ENCODE peak calls at places on chromosomes 3 and 15, in seven cellular contexts. Q is IMR-90, X is uterus, Y is endothelial cell, N is GM10248, V is fibroblast of the aortic adventitia, L is fibroblast of pulmonary artery. H is an unnamed sample.

GRCh38 chr15:80749589-80749988 is 29.6 kb upstream of the CEMIP start:
- DNase-seq in Q (peak), X (no peak), Y (no peak), N (no peak), V (no peak), L (no peak), H (no peak)

GRCh38 chr15:76196286-76196948 is 114.9 kb downstream of the ETFA start:
- DNase-seq in Q (peak), X (peak), Y (no peak), N (no peak), V (peak), L (peak), H (peak)

GRCh38 chr15:60551781-60552161 is 72.8 kb upstream of the ICE2 start:
- DNase-seq in Q (no peak), X (no peak), Y (no peak), N (no peak), V (no peak), L (no peak), H (no peak)

GRCh38 chr3:150145659-150146058 is 175.0 kb upstream of the PFN2 start:
- DNase-seq in Q (peak), X (no peak), Y (no peak), N (no peak), V (no peak), L (peak), H (no peak)

GRCh38 chr15:55774113-55774970 is 31.4 kb upstream of the PRTG start:
- DNase-seq in Q (peak), X (no peak), Y (peak), N (peak), V (peak), L (peak), H (no peak)

GRCh38 chr3:12862387-12862786 is 21.0 kb upstream of the RPL32 start:
- DNase-seq in Q (no peak), X (no peak), Y (no peak), N (no peak), V (no peak), L (no peak), H (no peak)

GRCh38 chr3:119343719-119344118 is 49.5 kb downstream of the ARHGAP31 start:
- DNase-seq in Q (no peak), X (no peak), Y (no peak), N (peak), V (no peak), L (no peak), H (no peak)

GRCh38 chr15:75725719-75726607 is 13.3 kb upstream of the CSPG4 start:
- DNase-seq in Q (no peak), X (no peak), Y (no peak), N (no peak), V (no peak), L (peak), H (peak)

GRCh38 chr3:66047321-66048050 is 8.8 kb upstream of the MAGI1 start:
- DNase-seq in Q (peak), X (peak), Y (no peak), N (no peak), V (peak), L (peak), H (no peak)

GRCh38 chr15:22955544-22956085 is 24.6 kb downstream of the CYFIP1 start:
- DNase-seq in Q (no peak), X (no peak), Y (no peak), N (no peak), V (no peak), L (no peak), H (no peak)

GRCh38 chr3:4936982-4937614 is 42.1 kb upstream of the BHLHE40 start:
- DNase-seq in Q (no peak), X (no peak), Y (no peak), N (no peak), V (no peak), L (no peak), H (no peak)

GRCh38 chr15:34810455-34811146 is 15.3 kb upstream of the ACTC1 start:
- DNase-seq in Q (peak), X (no peak), Y (no peak), N (no peak), V (peak), L (peak), H (no peak)

GRCh38 chr3:129888739-129889138 is 4.8 kb downstream of the TMCC1 start:
- DNase-seq in Q (peak), X (no peak), Y (no peak), N (no peak), V (peak), L (peak), H (no peak)

GRCh38 chr3:20574746-20575145 is 388.7 kb upstream of the SGO1 start:
- DNase-seq in Q (peak), X (no peak), Y (no peak), N (no peak), V (peak), L (peak), H (no peak)

GRCh38 chr3:187025254-187025655 is 94.9 kb downstream of the ST6GAL1 start:
- DNase-seq in Q (no peak), X (no peak), Y (no peak), N (peak), V (no peak), L (no peak), H (no peak)

GRCh38 chr15:97482521-97482920 is 478.0 kb upstream of the ARRDC4 start:
- DNase-seq in Q (no peak), X (no peak), Y (peak), N (no peak), V (no peak), L (no peak), H (no peak)
- TF ChIP-seq CTCF in Q (no peak), X (no peak), Y (peak), N (no peak), V (no peak), L (no peak), H (peak)

DNA sequence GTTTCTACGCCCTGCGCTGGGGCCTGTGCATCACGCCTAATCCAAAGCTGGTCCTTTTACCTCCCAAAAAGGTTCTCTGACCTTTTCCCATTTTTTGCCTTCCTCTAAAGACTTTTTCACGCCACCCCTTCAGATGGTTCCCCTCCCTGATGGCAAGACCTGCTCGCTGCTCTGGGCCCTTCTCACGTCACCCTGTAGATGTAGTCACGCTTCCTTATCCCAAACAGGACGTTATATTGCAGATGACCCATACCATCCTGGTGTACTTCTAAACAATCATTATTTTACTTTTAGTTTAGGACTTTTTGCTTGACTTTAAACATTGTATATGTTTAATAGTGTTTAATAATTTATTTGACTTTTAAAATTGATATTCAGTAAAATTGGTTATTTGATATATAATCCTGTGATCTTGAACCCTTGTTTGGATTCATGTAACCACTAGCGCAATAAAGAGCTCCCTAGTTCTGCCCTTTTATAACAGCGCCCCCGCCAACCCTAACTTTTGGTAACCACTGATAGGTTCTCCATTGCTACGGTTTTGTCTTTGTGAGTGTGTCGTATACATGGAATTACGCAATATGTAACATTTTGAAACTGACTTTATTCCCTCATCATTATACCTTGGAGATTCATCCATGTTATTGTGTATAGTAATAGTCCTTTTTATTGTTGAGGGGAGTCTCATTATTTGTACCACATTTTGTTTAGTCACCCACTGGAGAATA is 159.0 kb upstream of the CHRNA7 start:
- DNase-seq in Q (no peak), X (no peak), Y (no peak), N (no peak), V (no peak), L (no peak), H (no peak)
- TF ChIP-seq CTCF in Q (no peak), X (no peak), Y (no peak), N (no peak), V (no peak), L (no peak), H (no peak)

GRCh38 chr15:82047493-82048446 is 2.0 kb upstream of the MEX3B start:
- DNase-seq in Q (peak), X (no peak), Y (peak), N (no peak), V (peak), L (peak), H (peak)
- TF ChIP-seq CTCF in Q (no peak), X (no peak), Y (no peak), N (no peak), V (no peak), L (no peak), H (peak)

DNA sequence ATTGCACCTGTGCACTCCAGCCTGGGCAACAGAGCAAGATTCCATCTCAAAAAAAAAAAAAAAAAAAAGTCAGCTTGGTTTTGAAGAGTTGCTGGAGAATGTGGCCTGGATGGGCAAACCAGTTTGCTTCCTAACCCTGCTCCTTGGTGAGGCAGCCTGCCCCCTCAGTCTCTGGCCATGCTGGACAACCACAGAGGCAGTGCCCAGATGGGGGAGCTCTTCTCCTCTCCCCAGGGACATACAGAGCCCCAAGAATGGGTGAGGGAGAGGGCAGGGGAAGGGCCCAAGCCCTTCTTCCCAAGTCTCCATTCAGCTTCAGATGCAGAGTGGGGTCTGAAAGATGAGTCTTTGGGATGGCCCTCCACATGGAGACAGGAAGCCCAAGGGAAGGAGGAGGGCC is 27.9 kb downstream of the CD276 start:
- DNase-seq in Q (no peak), X (no peak), Y (no peak), N (no peak), V (no peak), L (no peak), H (no peak)
- TF ChIP-seq CTCF in Q (no peak), X (no peak), Y (no peak), N (no peak), V (peak), L (peak), H (no peak)

GRCh38 chr3:100992086-100993033 is 861 bp downstream of the ABI3BP start:
- DNase-seq in Q (peak), X (no peak), Y (no peak), N (no peak), V (peak), L (peak), H (no peak)
- TF ChIP-seq CTCF in Q (no peak), X (peak), Y (no peak), N (no peak), V (peak), L (no peak), H (no peak)

GRCh38 chr15:48718646-48719045 is 73.1 kb upstream of the FBN1 start:
- DNase-seq in Q (peak), X (no peak), Y (no peak), N (no peak), V (peak), L (peak), H (no peak)

GRCh38 chr15:48720646-48721045 is 75.1 kb upstream of the FBN1 start:
- DNase-seq in Q (no peak), X (no peak), Y (no peak), N (no peak), V (peak), L (peak), H (no peak)

GRCh38 chr15:48721061-48721810 is 75.7 kb upstream of the FBN1 start:
- DNase-seq in Q (peak), X (no peak), Y (no peak), N (no peak), V (peak), L (no peak), H (no peak)

GRCh38 chr15:48719668-48720067 is 74.2 kb upstream of the FBN1 start:
- DNase-seq in Q (no peak), X (no peak), Y (no peak), N (no peak), V (no peak), L (no peak), H (no peak)

DNA sequence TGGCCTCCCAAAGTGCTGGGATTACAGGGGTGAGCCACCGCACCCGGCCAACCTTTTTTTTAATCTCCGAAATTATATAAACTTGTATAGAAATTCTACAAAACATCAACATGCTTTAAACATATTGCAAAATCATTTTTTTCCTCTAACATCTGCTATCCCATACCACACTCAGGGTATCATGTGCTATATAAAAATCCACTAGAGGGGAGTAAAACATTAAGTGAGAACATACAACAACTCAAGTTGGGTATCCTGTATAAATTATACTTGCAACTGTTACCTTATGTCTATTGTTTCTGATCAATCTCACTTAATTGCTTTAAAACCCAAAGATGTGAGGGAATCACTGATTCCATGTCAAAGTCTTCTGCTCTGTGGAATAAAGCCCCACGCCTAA is 71.9 kb upstream of the FBN1 start:
- DNase-seq in Q (peak), X (no peak), Y (no peak), N (no peak), V (peak), L (peak), H (no peak)
- TF ChIP-seq CTCF in Q (peak), X (no peak), Y (no peak), N (no peak), V (peak), L (peak), H (peak)

GRCh38 chr3:47664519-47664918 is 85.9 kb upstream of the CSPG5 start:
- DNase-seq in Q (no peak), X (no peak), Y (no peak), N (no peak), V (no peak), L (peak), H (no peak)
- TF ChIP-seq CTCF in Q (peak), X (no peak), Y (no peak), N (peak), V (peak), L (peak), H (peak)

GRCh38 chr3:170907519-170908234 is 760 bp downstream of the EIF5A2 start:
- DNase-seq in Q (peak), X (no peak), Y (peak), N (peak), V (peak), L (peak), H (no peak)

GRCh38 chr3:170903123-170903522 is 5.3 kb downstream of the EIF5A2 start:
- DNase-seq in Q (no peak), X (no peak), Y (no peak), N (no peak), V (no peak), L (no peak), H (no peak)

GRCh38 chr3:170908235-170909116 is at the start of gene EIF5A2:
- DNase-seq in Q (peak), X (peak), Y (peak), N (peak), V (peak), L (peak), H (peak)

GRCh38 chr3:170909129-170909903 is 879 bp upstream of the EIF5A2 start:
- DNase-seq in Q (peak), X (peak), Y (no peak), N (no peak), V (peak), L (peak), H (no peak)

DNA sequence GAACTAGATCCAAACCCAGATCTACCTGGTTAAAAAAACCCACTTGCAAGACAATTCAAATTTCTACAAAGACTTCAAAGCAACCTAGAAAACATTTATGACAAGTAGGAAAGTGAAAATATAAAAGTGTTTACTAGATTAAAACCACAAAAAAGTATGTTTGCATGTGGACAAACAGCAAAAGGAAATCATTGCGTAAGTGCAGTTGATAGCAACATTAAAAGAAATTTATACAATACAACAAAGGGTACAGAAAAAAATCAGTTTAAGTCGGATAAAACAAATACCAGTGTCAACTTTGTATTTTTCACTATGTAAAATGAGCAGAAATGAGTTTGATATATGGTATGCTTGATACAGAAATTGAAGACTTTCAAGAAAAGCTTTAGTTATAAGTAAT is 2.6 kb downstream of the EIF5A2 start:
- DNase-seq in Q (no peak), X (no peak), Y (no peak), N (no peak), V (no peak), L (peak), H (no peak)
- TF ChIP-seq CTCF in Q (no peak), X (no peak), Y (no peak), N (no peak), V (no peak), L (no peak), H (no peak)

H was measured in chondrocyte.